ENCODE peak calls at places on chromosomes 16 and 17, in six cellular contexts. N, D, H, R, M and K are unnamed samples.

GRCh38 chr16:66014221-66014620 is 352.3 kb upstream of the CDH5 start:
- DNase-seq in R (no peak), D (no peak), H (peak; percentile 58), N (no peak), M (no peak), K (no peak)

GRCh38 chr17:30084773-30085172 is 31.8 kb upstream of the NSRP1 start:
- DNase-seq in M (no peak), N (no peak), H (no peak), D (no peak), R (no peak), K (no peak)

GRCh38 chr17:31068291-31068690 is 26.5 kb upstream of the NF1 start:
- DNase-seq in R (peak; percentile 44), N (peak; percentile 60), M (peak; percentile 21), H (peak; percentile 40), D (peak; percentile 37), K (peak; percentile 7)

GRCh38 chr17:59651346-59651745 is 31.7 kb downstream of the CLTC start:
- DNase-seq in R (no peak), D (no peak), H (peak; percentile 41), N (no peak), M (no peak), K (no peak)

GRCh38 chr16:12100124-12100647 is 123.7 kb downstream of the SNX29 start:
- DNase-seq in H (no peak), N (no peak), D (no peak), M (no peak), R (no peak), K (no peak)

GRCh38 chr16:30980434-30980833 is 4.6 kb upstream of the HSD3B7 start:
- DNase-seq in H (no peak), R (no peak), N (no peak), M (no peak), D (no peak), K (no peak)

GRCh38 chr16:10558746-10559641 is 21.4 kb downstream of the EMP2 start:
- DNase-seq in R (peak; percentile 43), M (no peak), D (peak; percentile 85), N (no peak), H (peak; percentile 82), K (peak; percentile 77)

GRCh38 chr17:81814748-81815645 is 11.0 kb downstream of the GCGR start:
- DNase-seq in D (no peak), H (no peak), N (no peak), M (no peak), R (no peak), K (no peak)

GRCh38 chr16:13093676-13094075 is 192.3 kb downstream of the SHISA9 start:
- DNase-seq in R (no peak), M (no peak), H (no peak), D (no peak), N (no peak), K (peak; percentile 3)

GRCh38 chr16:5951486-5951885 is 853.9 kb upstream of the EEF2KMT start:
- DNase-seq in H (no peak), N (no peak), D (no peak), M (no peak), R (no peak), K (no peak)

GRCh38 chr16:58497935-58498334 is 2.0 kb upstream of the NDRG4 start:
- DNase-seq in H (no peak), N (no peak), R (no peak), D (no peak), M (no peak), K (no peak)

GRCh38 chr17:66283971-66284370 is 18.4 kb upstream of the PRKCA start:
- DNase-seq in D (no peak), R (no peak), H (no peak), M (no peak), N (no peak), K (no peak)

GRCh38 chr17:21024024-21024423 is 18.8 kb downstream of the USP22 start:
- DNase-seq in R (peak; percentile 38), M (no peak), N (no peak), H (no peak), D (no peak), K (no peak)
- TF ChIP-seq CTCF in R (no peak), M (no peak), N (no peak), H (no peak), D (no peak), K (no peak)

DNA sequence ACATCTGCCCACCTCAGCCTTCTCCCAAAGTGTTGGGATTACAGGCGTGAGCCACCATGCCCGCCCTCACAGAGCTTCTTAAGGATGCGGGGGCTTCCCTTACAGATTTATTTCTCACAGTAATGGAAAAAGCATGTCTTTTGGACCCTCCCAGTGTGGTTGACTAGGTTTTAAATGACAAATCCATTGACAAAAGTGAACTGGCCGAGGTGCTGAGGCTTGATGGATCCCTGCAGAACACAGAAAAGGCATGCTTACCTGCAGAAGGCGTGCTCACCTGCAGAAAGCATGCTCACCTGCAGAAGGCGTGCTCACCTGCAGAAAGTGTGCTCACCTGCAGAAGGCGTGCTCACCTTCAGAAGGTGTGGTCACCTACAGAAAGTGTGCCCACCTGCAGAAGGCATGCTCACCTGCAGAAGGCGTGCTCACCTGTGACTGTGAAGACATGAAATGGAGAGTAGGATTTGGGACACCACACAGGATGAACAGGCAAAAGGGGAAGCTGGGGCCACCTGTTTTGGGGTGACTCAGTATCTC is 15.1 kb upstream of the BBS2 start:
- DNase-seq in R (no peak), N (no peak), M (no peak), D (no peak), H (no peak), K (no peak)
- TF ChIP-seq CTCF in R (no peak), N (no peak), M (no peak), D (no peak), H (no peak), K (no peak)

GRCh38 chr16:80323187-80323807 is 217.5 kb upstream of the DYNLRB2 start:
- DNase-seq in D (no peak), R (no peak), N (no peak), M (no peak), H (no peak), K (no peak)

GRCh38 chr16:80319181-80319580 is 221.6 kb upstream of the DYNLRB2 start:
- DNase-seq in R (no peak), D (no peak), M (no peak), N (no peak), H (no peak), K (no peak)

GRCh38 chr16:80318107-80318506 is 222.7 kb upstream of the DYNLRB2 start:
- DNase-seq in N (no peak), R (no peak), D (no peak), M (no peak), H (no peak), K (no peak)

GRCh38 chr16:80314042-80314441 is 226.8 kb upstream of the DYNLRB2 start:
- DNase-seq in N (no peak), M (no peak), H (no peak), D (no peak), R (no peak), K (no peak)

GRCh38 chr16:80317132-80318098 is 223.4 kb upstream of the DYNLRB2 start:
- DNase-seq in H (no peak), N (no peak), D (no peak), M (no peak), R (no peak), K (no peak)
- TF ChIP-seq CTCF in H (peak; percentile 25), N (peak; percentile 19), D (no peak), M (no peak), R (peak; percentile 14), K (peak; percentile 33)

GRCh38 chr17:40076101-40076498 is 13.3 kb downstream of the THRA start:
- DNase-seq in M (no peak), H (no peak), D (no peak), N (no peak), R (no peak), K (no peak)

GRCh38 chr17:40074871-40075215 is 12.1 kb downstream of the THRA start:
- DNase-seq in R (no peak), D (no peak), N (no peak), H (peak; percentile 60), M (no peak), K (no peak)

GRCh38 chr17:40075216-40076100 is 12.7 kb downstream of the THRA start:
- DNase-seq in M (peak; percentile 52), N (peak; percentile 73), H (peak; percentile 65), D (peak; percentile 91), R (peak; percentile 68), K (peak; percentile 70)

GRCh38 chr17:40074175-40074512 is 11.4 kb downstream of the THRA start:
- DNase-seq in H (no peak), M (no peak), R (no peak), N (no peak), D (no peak), K (no peak)

GRCh38 chr17:40076595-40076994 is 13.8 kb downstream of the THRA start:
- DNase-seq in D (no peak), M (no peak), R (no peak), H (no peak), N (no peak), K (no peak)
- TF ChIP-seq CTCF in D (no peak), M (no peak), R (no peak), H (no peak), N (no peak), K (no peak)

DNA sequence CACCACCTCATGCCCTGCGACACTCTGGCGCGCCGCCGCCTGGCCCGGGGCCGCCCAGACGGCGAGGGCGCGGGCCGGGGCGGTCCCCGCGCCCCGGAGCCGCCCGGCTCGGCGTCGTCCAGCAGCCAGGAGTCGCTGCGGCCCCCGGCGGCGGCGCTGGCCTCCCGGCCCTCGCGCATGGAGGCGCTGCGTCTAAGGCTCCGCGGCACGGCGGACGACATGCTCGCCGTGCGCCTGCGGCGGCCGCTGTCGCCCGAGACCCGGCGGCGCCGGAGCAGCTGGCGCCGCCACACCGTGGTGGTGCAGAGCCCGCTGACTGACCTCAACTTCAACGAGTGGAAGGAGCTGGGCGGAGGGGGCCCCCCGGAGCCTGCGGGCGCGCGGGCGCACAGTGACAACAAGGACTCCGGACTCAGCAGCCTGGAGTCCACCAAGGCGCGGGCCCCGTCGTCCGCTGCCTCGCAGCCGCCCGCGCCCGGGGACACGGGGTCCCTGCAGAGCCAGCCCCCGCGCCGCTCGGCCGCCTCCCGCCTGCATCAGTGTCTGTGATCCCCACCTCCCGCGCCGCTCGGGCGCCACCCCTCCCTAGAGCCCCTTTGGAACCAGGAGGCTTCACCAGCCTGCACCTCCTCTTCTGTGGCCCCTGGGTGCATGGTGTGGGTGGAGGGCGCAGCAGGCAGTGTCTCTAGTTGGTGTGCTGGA is 82.3 kb downstream of the ARHGAP23 start:
- DNase-seq in H (no peak), R (peak; percentile 41), D (no peak), N (peak; percentile 72), M (no peak), K (no peak)
- TF ChIP-seq CTCF in H (no peak), R (no peak), D (no peak), N (no peak), M (no peak), K (no peak)